ENCODE peak calls at places on chromosomes 4 and X, in seven cellular contexts. One of them, this sample, is unnamed.

GRCh38 chr4:152666946-152667345 is 12.9 kb downstream of the TMEM154 start:
- DNase-seq in PC-3: no peak
- DNase-seq in OCI-LY7: peak; percentile 74
- DNase-seq in fibroblast of lung: no peak
- DNase-seq in A549: no peak
- DNase-seq in GM23338: no peak
- DNase-seq in HepG2: no peak
- DNase-seq in this sample: no peak

GRCh38 chr4:5524900-5525299 is 183.5 kb downstream of the EVC2 start:
- DNase-seq in PC-3: no peak
- DNase-seq in OCI-LY7: no peak
- DNase-seq in fibroblast of lung: peak; percentile 87
- DNase-seq in A549: no peak
- DNase-seq in GM23338: peak; percentile 8
- DNase-seq in HepG2: no peak
- DNase-seq in this sample: peak; percentile 45

GRCh38 chr4:79241846-79242245 is 84.0 kb downstream of the NAA11 start:
- DNase-seq in PC-3: peak; percentile 35
- DNase-seq in OCI-LY7: no peak
- DNase-seq in fibroblast of lung: peak; percentile 72
- DNase-seq in A549: no peak
- DNase-seq in GM23338: peak; percentile 53
- DNase-seq in HepG2: no peak
- DNase-seq in this sample: no peak

GRCh38 chr4:132332932-132333722 is 816.0 kb upstream of the PCDH10 start:
- DNase-seq in PC-3: peak; percentile 21
- DNase-seq in OCI-LY7: peak; percentile 23
- DNase-seq in fibroblast of lung: peak; percentile 1
- DNase-seq in A549: peak; percentile 0
- DNase-seq in GM23338: peak; percentile 55
- DNase-seq in HepG2: peak; percentile 3
- DNase-seq in this sample: peak; percentile 12

GRCh38 chr4:154186035-154186434 is 305.6 kb downstream of the DCHS2 start:
- DNase-seq in PC-3: no peak
- DNase-seq in OCI-LY7: no peak
- DNase-seq in fibroblast of lung: no peak
- DNase-seq in A549: no peak
- DNase-seq in GM23338: no peak
- DNase-seq in HepG2: no peak
- DNase-seq in this sample: no peak

GRCh38 chrX:323721-324628 is 5.4 kb upstream of the GTPBP6 start:
- DNase-seq in PC-3: peak; percentile 34
- DNase-seq in OCI-LY7: peak; percentile 71
- DNase-seq in fibroblast of lung: peak; percentile 81
- DNase-seq in A549: no peak
- DNase-seq in GM23338: peak; percentile 89
- DNase-seq in HepG2: peak; percentile 68
- DNase-seq in this sample: peak; percentile 86

GRCh38 chrX:101383679-101384078 is 2.3 kb downstream of the BTK start:
- DNase-seq in PC-3: no peak
- DNase-seq in OCI-LY7: peak; percentile 86
- DNase-seq in fibroblast of lung: no peak
- DNase-seq in A549: no peak
- DNase-seq in GM23338: no peak
- DNase-seq in HepG2: no peak
- DNase-seq in this sample: no peak

GRCh38 chr4:185840201-185840600 is 28.2 kb upstream of the SORBS2 start:
- DNase-seq in PC-3: no peak
- DNase-seq in OCI-LY7: no peak
- DNase-seq in fibroblast of lung: peak; percentile 62
- DNase-seq in A549: no peak
- DNase-seq in GM23338: no peak
- DNase-seq in HepG2: no peak
- DNase-seq in this sample: no peak

GRCh38 chrX:84155938-84156337 is 32.1 kb downstream of the RPS6KA6 start:
- DNase-seq in PC-3: peak; percentile 58
- DNase-seq in OCI-LY7: no peak
- DNase-seq in fibroblast of lung: peak; percentile 33
- DNase-seq in A549: no peak
- DNase-seq in GM23338: no peak
- DNase-seq in HepG2: no peak
- DNase-seq in this sample: no peak

GRCh38 chr4:3855646-3856045 is 89.5 kb downstream of the ADRA2C start:
- DNase-seq in PC-3: no peak
- DNase-seq in OCI-LY7: no peak
- DNase-seq in fibroblast of lung: no peak
- DNase-seq in A549: no peak
- DNase-seq in GM23338: no peak
- DNase-seq in HepG2: no peak
- DNase-seq in this sample: no peak

GRCh38 chrX:135713795-135714194 is 356 bp downstream of the CT45A1 start:
- DNase-seq in PC-3: no peak
- DNase-seq in OCI-LY7: no peak
- DNase-seq in fibroblast of lung: no peak
- DNase-seq in A549: no peak
- DNase-seq in GM23338: no peak
- DNase-seq in HepG2: no peak
- DNase-seq in this sample: no peak

GRCh38 chrX:152638443-152638904 is 779 bp downstream of the GABRQ start:
- DNase-seq in PC-3: no peak
- DNase-seq in OCI-LY7: no peak
- DNase-seq in fibroblast of lung: no peak
- DNase-seq in A549: no peak
- DNase-seq in GM23338: peak; percentile 10
- DNase-seq in HepG2: no peak
- DNase-seq in this sample: no peak

GRCh38 chr4:112355662-112356061 is 58.5 kb downstream of the ALPK1 start:
- DNase-seq in PC-3: no peak
- DNase-seq in OCI-LY7: no peak
- DNase-seq in fibroblast of lung: no peak
- DNase-seq in A549: no peak
- DNase-seq in GM23338: no peak
- DNase-seq in HepG2: no peak
- DNase-seq in this sample: no peak

GRCh38 chr4:166980419-166980818 is 253.9 kb downstream of the SPOCK3 start:
- DNase-seq in PC-3: no peak
- DNase-seq in OCI-LY7: no peak
- DNase-seq in fibroblast of lung: no peak
- DNase-seq in A549: no peak
- DNase-seq in GM23338: no peak
- DNase-seq in HepG2: no peak
- DNase-seq in this sample: no peak

GRCh38 chr4:36904823-36905222 is 339.7 kb upstream of the NWD2 start:
- DNase-seq in PC-3: no peak
- DNase-seq in OCI-LY7: no peak
- DNase-seq in fibroblast of lung: no peak
- DNase-seq in A549: no peak
- DNase-seq in GM23338: peak; percentile 1
- DNase-seq in HepG2: no peak
- DNase-seq in this sample: no peak
- H3K4me2 ChIP-seq in PC-3: no peak overlapping the region
- H3K4me2 ChIP-seq in OCI-LY7: no peak overlapping the region
- H3K4me2 ChIP-seq in fibroblast of lung: no peak overlapping the region
- H3K4me2 ChIP-seq in A549: no peak overlapping the region
- H3K4me2 ChIP-seq in GM23338: no peak overlapping the region
- H3K4me2 ChIP-seq in HepG2: no peak overlapping the region
- H3K4me2 ChIP-seq in this sample: no peak overlapping the region

GRCh38 chrX:56788717-56789122 is 59.7 kb downstream of the NBDY start:
- DNase-seq in PC-3: no peak
- DNase-seq in OCI-LY7: peak; percentile 25
- DNase-seq in fibroblast of lung: no peak
- DNase-seq in A549: no peak
- DNase-seq in GM23338: no peak
- DNase-seq in HepG2: peak; percentile 18
- DNase-seq in this sample: no peak

GRCh38 chrX:56786889-56787733 is 58.1 kb downstream of the NBDY start:
- DNase-seq in PC-3: no peak
- DNase-seq in OCI-LY7: no peak
- DNase-seq in fibroblast of lung: no peak
- DNase-seq in A549: no peak
- DNase-seq in GM23338: no peak
- DNase-seq in HepG2: no peak
- DNase-seq in this sample: no peak

GRCh38 chrX:56787734-56788152 is 58.7 kb downstream of the NBDY start:
- DNase-seq in PC-3: no peak
- DNase-seq in OCI-LY7: no peak
- DNase-seq in fibroblast of lung: no peak
- DNase-seq in A549: no peak
- DNase-seq in GM23338: no peak
- DNase-seq in HepG2: no peak
- DNase-seq in this sample: no peak

GRCh38 chrX:56789518-56790070 is 60.6 kb downstream of the NBDY start:
- DNase-seq in PC-3: no peak
- DNase-seq in OCI-LY7: no peak
- DNase-seq in fibroblast of lung: no peak
- DNase-seq in A549: no peak
- DNase-seq in GM23338: no peak
- DNase-seq in HepG2: no peak
- DNase-seq in this sample: no peak

GRCh38 chrX:56788229-56788628 is 59.2 kb downstream of the NBDY start:
- DNase-seq in PC-3: no peak
- DNase-seq in OCI-LY7: no peak
- DNase-seq in fibroblast of lung: no peak
- DNase-seq in A549: no peak
- DNase-seq in GM23338: no peak
- DNase-seq in HepG2: no peak
- DNase-seq in this sample: no peak
- TF ChIP-seq CTCF in PC-3: no peak
- TF ChIP-seq CTCF in OCI-LY7: no peak
- TF ChIP-seq CTCF in fibroblast of lung: no peak
- TF ChIP-seq CTCF in A549: no peak
- TF ChIP-seq CTCF in GM23338: no peak
- TF ChIP-seq CTCF in HepG2: peak; percentile 32
- TF ChIP-seq CTCF in this sample: no peak

DNA sequence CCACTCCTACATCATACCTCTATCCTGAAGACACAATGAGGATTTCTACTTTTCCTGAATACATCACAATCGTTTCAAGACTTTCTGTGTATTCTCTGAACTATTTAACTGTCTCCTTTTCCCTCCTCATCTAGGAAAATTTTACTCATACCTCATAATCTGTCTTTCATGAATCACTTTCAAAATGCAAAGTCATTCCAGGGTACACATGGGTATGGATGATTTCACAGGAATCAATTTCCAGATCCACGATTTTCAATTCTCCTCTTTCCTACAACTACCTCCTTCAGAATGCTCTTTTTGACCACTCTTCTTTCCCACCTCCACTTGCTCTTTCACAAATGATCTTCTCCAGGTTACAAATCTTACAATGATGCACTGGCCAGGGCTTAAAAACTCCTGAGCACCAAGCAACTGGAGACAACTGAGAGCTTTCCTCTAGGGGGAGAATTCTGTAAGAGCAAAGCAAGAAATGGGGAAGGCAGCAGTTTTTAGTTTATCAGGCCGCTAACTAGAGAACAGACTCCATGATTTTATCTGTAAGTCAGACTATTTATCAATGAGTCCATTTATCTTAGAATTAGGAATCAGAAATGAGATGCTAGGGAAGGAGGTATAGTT is 116.4 kb downstream of the PPP3CA start:
- DNase-seq in PC-3: peak; percentile 7
- DNase-seq in OCI-LY7: no peak
- DNase-seq in fibroblast of lung: peak; percentile 39
- DNase-seq in A549: no peak
- DNase-seq in GM23338: peak; percentile 48
- DNase-seq in HepG2: no peak
- DNase-seq in this sample: no peak
- H3K4me2 ChIP-seq in PC-3: no peak overlapping the region
- H3K4me2 ChIP-seq in OCI-LY7: no peak overlapping the region
- H3K4me2 ChIP-seq in fibroblast of lung: no peak overlapping the region
- H3K4me2 ChIP-seq in A549: peak overlapping the region; percentile 75
- H3K4me2 ChIP-seq in GM23338: no peak overlapping the region
- H3K4me2 ChIP-seq in HepG2: no peak overlapping the region
- H3K4me2 ChIP-seq in this sample: no peak overlapping the region

DNA sequence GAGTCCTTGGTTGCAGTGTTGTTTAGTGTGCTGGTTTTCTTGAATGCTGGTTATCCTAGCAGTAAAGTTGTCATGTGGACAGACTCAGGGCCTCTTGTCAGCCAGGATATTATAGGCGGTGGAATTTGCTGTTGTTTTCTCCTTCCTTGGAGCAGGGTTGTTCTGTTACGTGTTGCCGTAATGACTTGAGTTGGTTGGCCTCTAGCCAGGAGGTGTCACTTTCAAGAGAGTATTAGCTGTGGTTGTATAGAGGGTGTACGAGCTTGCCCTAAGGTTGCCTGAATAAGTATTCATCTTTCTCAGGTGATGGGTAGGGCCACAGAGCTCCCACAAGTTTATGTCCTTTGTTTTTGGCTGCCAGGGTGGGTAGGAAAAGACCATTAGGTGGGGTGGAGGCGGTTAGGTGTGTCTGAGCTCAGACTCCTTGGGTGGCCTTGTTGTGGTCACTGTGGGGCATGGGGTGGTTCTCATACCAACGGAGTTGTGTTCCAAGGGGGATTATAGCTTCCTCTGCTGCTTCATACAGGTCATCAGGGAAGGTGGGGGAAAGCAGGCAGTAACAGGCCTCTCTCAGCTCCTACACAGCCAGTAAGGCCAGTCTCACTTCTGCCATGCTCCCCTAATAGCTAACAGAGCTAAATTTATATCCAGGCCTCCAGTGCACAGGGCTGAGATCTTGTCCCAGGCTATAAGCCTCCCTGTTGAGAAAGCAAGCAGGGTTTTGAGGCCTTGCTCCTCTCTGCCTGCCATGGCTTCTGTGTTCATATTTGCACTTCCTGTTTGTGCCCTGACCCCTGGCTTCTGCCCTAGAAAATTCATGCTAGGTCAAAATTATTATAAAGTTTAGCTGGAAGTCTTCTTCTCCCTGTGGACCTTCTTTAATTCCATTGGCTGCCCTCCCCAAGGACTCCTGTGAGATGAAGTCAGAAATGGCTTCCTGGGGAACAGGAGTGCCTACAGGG is 594.7 kb downstream of the RAPGEF2 start:
- DNase-seq in PC-3: no peak
- DNase-seq in OCI-LY7: no peak
- DNase-seq in fibroblast of lung: no peak
- DNase-seq in A549: no peak
- DNase-seq in GM23338: no peak
- DNase-seq in HepG2: no peak
- DNase-seq in this sample: no peak
- TF ChIP-seq CTCF in PC-3: no peak
- TF ChIP-seq CTCF in OCI-LY7: no peak
- TF ChIP-seq CTCF in fibroblast of lung: no peak
- TF ChIP-seq CTCF in A549: no peak
- TF ChIP-seq CTCF in GM23338: no peak
- TF ChIP-seq CTCF in HepG2: no peak
- TF ChIP-seq CTCF in this sample: no peak

DNA sequence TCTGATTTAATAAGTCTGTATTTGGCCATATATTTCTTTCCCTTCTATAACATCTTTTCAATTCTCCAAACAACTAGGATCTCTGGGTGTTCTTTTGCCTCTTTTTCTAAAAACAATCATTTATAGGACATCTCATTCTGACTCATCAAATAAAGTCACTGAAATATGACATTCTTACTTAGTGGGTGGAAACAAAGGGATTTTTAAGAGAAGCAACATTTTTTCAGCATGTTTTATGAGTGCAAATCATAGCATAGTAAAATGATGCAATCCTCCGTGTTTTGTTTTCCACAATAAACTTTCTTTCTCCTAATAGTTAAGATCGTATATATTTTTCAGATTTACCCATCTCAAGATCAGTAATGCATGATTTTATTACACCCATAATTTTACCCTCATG is 179.8 kb downstream of the SPCS3 start:
- DNase-seq in PC-3: peak; percentile 92
- DNase-seq in OCI-LY7: no peak
- DNase-seq in fibroblast of lung: peak; percentile 58
- DNase-seq in A549: no peak
- DNase-seq in GM23338: no peak
- DNase-seq in HepG2: no peak
- DNase-seq in this sample: peak; percentile 28
- H3K4me2 ChIP-seq in PC-3: peak overlapping the region; percentile 77
- H3K4me2 ChIP-seq in OCI-LY7: no peak overlapping the region
- H3K4me2 ChIP-seq in fibroblast of lung: no peak overlapping the region
- H3K4me2 ChIP-seq in A549: peak overlapping the region; percentile 72
- H3K4me2 ChIP-seq in GM23338: no peak overlapping the region
- H3K4me2 ChIP-seq in HepG2: no peak overlapping the region
- H3K4me2 ChIP-seq in this sample: no peak overlapping the region

This sample was measured in mammary epithelial cell.